ENCODE peak calls at places on chromosomes 2 and 18, in ten cellular contexts. B is heart left ventricle; G is GM12878; F is CD8-positive, alpha-beta T cell; Q is endodermal cell; N is body of pancreas; Z is upper lobe of right lung; U is DND-41; C is osteoblast; V is pancreas. E is an unnamed sample. For H3K27me3, the result is how much of the 10 kb centered on the place peaks cover.

GRCh38 chr2:25936889-25937545 is 45.3 kb downstream of the KIF3C start:
- DNase-seq in U (no peak), G (no peak), Z (no peak), F (no peak), N (no peak), V (no peak), Q (no peak), C (no peak), B (no peak), E (no peak)

GRCh38 chr2:59184281-59185020 is 943.3 kb upstream of the FANCL start:
- DNase-seq in F (no peak), B (no peak), N (no peak), C (no peak), V (no peak), U (no peak), G (no peak), Q (no peak), Z (no peak), E (no peak)

GRCh38 chr2:100878000-100878786 is 58.3 kb downstream of the NPAS2 start:
- DNase-seq in Q (peak), C (peak), B (peak), F (no peak), U (peak), Z (no peak), V (no peak), G (no peak), N (peak), E (no peak)

GRCh38 chr2:9990735-9991134 is 39.2 kb downstream of the GRHL1 start:
- DNase-seq in Z (no peak), N (peak), C (no peak), Q (no peak), F (no peak), V (no peak), B (peak), G (no peak), U (no peak), E (no peak)

GRCh38 chr2:127174176-127174575 is 45.9 kb downstream of the CYP27C1 start:
- DNase-seq in B (no peak), U (no peak), V (no peak), N (no peak), G (no peak), C (no peak), F (no peak), Q (peak), Z (no peak), E (peak)

GRCh38 chr2:31428001-31428418 is 13.5 kb upstream of the XDH start:
- DNase-seq in N (no peak), V (no peak), U (no peak), G (no peak), F (no peak), Q (peak), C (no peak), B (no peak), Z (no peak), E (no peak)

GRCh38 chr2:162153608-162154224 is 1.7 kb upstream of the GCG start:
- DNase-seq in N (peak), U (peak), V (peak), G (no peak), Q (peak), F (peak), B (peak), Z (no peak), C (no peak), E (no peak)

GRCh38 chr2:113791697-113792590 is 35.5 kb upstream of the SLC35F5 start:
- DNase-seq in B (no peak), N (no peak), F (no peak), G (peak), V (no peak), Q (no peak), Z (no peak), C (no peak), U (no peak), E (no peak)

GRCh38 chr2:71064754-71065621 is 3.5 kb upstream of the NAGK start:
- DNase-seq in Z (no peak), Q (no peak), C (no peak), G (peak), V (no peak), U (no peak), F (no peak), B (no peak), N (no peak), E (peak)

DNA sequence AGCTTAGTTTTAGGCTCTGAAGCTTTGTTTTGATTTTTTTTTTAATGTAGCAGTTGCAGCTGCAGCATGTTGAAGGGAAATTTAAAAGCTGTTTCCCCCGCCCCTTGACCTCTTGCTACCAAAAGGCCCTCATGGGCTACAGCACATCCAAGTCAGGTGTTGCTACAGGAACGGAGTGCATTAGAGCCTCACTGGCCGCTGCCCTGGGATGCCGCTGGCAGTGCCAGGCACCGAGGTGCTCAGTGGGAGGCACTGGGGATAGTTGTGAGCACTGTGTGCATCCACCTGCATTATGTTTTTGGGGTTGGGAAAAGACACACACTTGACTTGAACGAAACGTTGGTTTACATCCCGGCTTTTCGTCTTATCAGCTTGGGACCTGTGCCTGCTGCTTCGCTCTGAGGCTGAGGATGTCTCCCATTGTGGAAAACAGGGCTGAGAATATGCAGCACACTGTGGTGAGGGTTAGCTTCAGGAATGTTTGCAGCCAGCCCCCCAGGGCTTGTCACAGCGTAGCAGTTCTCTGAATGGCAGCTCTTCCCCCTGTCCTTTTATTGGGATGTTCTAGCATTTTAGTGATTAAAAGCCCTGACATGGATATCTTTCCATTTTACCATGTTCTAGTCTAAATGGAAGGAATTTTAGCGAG is 24.1 kb downstream of the DCDC2C start:
- DNase-seq in N (no peak), V (no peak), Q (peak), G (no peak), B (no peak), F (no peak), U (no peak), C (no peak), Z (no peak), E (no peak)
- H3K4me3 ChIP-seq in N (no peak), V (no peak), Q (peak), G (no peak), B (no peak), F (no peak), U (no peak), C (no peak), Z (no peak), E (no peak)

GRCh38 chr2:12804141-12804857 is 87.6 kb downstream of the TRIB2 start:
- DNase-seq in Z (no peak), U (no peak), C (peak), B (no peak), F (no peak), N (no peak), Q (no peak), G (no peak), V (no peak), E (no peak)

GRCh38 chr2:12807907-12808810 is 91.4 kb downstream of the TRIB2 start:
- DNase-seq in C (peak), B (peak), U (no peak), N (no peak), G (no peak), F (no peak), Q (no peak), V (no peak), Z (no peak), E (no peak)

GRCh38 chr2:12806535-12806934 is 89.8 kb downstream of the TRIB2 start:
- DNase-seq in V (no peak), Z (no peak), N (no peak), C (no peak), B (no peak), F (no peak), Q (no peak), U (no peak), G (no peak), E (no peak)

GRCh38 chr2:12805032-12805431 is 88.3 kb downstream of the TRIB2 start:
- DNase-seq in F (no peak), Z (no peak), C (no peak), U (no peak), Q (no peak), N (no peak), B (no peak), G (no peak), V (no peak), E (no peak)

DNA sequence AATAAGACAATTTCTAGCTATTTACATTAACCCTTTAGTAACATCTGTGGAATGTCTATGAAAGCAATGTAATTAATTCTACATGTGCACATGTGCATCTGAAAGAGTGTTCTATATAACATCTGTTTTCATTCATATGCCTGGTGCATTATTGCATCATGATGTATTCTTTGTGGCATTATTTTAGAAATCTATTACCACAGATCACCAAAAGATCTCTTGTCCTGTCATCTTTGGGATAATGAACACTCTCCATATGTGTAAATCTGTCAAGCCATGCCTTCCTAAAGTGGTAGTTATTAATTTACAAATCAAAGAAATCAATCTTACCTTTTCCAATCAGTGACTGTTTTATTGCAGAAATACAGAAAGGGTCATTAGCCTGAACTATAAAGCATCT is 86.9 kb downstream of the TRIB2 start:
- DNase-seq in U (no peak), B (no peak), N (no peak), Z (no peak), F (no peak), Q (no peak), V (no peak), C (no peak), G (no peak), E (no peak)
- H3K27me3 ChIP-seq in U (under half), B (under half), N (under half), Z (under half), F (under half), Q (under half), V (under half), C (under half), G (under half), E (under half)

GRCh38 chr2:14292964-14293363 is 339.6 kb upstream of the LRATD1 start:
- DNase-seq in C (no peak), B (no peak), N (no peak), U (no peak), V (no peak), Z (no peak), F (no peak), G (no peak), Q (no peak), E (no peak)

GRCh38 chr2:14285812-14286211 is 346.7 kb upstream of the LRATD1 start:
- DNase-seq in Q (no peak), F (no peak), V (no peak), Z (no peak), N (no peak), C (no peak), G (no peak), U (no peak), B (no peak), E (no peak)

DNA sequence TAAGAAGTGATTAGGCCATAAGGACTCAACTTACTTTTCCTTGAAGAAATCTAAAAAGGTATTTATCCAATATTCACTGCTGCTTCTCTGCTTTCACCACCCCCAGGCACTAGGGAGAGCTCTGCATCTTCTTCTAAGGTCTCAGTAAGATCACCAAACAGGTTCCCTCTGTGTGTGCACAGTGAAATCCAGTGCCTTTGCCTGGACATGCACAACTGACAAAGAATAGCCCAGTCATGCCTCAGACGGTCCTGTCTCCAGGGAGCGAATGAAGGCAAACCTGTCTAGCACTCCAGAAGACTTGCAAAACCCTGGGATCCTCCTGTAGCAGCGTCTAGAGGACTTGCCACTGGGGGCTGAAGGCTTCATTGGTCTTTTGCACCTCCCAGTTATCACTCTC is 344.5 kb upstream of the LRATD1 start:
- DNase-seq in B (no peak), U (no peak), V (no peak), N (no peak), G (no peak), Z (no peak), Q (no peak), F (no peak), C (no peak), E (no peak)
- TF ChIP-seq CTCF in B (no peak), U (no peak), V (no peak), N (no peak), G (no peak), Z (no peak), Q (no peak), F (no peak), C (no peak), E (no peak)

GRCh38 chr2:27307545-27308358 is 493 bp downstream of the UCN start:
- DNase-seq in B (no peak), N (no peak), Q (peak), U (no peak), C (peak), V (no peak), F (no peak), Z (no peak), G (no peak), E (peak)

GRCh38 chr2:27306136-27306535 is 2.1 kb downstream of the UCN start:
- DNase-seq in F (no peak), U (no peak), Z (no peak), G (no peak), N (peak), C (peak), Q (peak), B (no peak), V (no peak), E (peak)

GRCh38 chr2:27306657-27307544 is 1.3 kb downstream of the UCN start:
- DNase-seq in N (no peak), C (peak), Z (no peak), B (no peak), F (peak), V (no peak), U (no peak), Q (peak), G (no peak), E (peak)

GRCh38 chr2:27309651-27310050 is 1.4 kb upstream of the UCN start:
- DNase-seq in Z (peak), C (peak), U (no peak), F (no peak), G (no peak), B (no peak), Q (no peak), V (no peak), N (no peak), E (peak)

DNA sequence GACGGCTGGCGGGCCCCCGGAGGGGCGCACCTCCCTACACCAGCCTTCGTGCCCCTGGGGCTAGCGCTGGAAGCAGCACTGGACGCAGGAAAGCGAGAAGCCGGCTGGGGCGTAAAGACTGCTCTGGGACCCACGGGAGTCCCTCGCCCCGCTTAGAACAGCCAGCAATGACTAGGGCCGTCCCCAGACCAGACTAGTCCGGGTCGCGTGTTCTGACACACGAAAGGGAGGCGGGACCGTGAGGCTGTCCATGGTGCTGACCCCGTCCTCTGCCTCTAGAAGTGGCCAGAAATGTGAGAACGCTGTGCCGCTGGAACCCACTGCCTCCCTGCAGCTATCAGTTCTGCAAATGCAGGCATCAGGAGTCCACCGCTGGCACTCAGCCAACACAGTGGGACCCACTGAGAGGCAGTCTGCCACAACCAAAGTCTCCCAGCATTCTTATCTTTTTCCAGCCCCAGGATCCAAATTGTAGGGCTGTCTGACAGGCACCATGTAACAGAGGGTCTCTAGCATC is at the start of gene UCN:
- DNase-seq in C (peak), Q (peak), V (peak), F (no peak), G (no peak), U (peak), N (peak), Z (no peak), B (peak), E (peak)
- H3K4me3 ChIP-seq in C (no peak), Q (peak), V (no peak), F (no peak), G (no peak), U (no peak), N (no peak), Z (no peak), B (no peak), E (no peak)

DNA sequence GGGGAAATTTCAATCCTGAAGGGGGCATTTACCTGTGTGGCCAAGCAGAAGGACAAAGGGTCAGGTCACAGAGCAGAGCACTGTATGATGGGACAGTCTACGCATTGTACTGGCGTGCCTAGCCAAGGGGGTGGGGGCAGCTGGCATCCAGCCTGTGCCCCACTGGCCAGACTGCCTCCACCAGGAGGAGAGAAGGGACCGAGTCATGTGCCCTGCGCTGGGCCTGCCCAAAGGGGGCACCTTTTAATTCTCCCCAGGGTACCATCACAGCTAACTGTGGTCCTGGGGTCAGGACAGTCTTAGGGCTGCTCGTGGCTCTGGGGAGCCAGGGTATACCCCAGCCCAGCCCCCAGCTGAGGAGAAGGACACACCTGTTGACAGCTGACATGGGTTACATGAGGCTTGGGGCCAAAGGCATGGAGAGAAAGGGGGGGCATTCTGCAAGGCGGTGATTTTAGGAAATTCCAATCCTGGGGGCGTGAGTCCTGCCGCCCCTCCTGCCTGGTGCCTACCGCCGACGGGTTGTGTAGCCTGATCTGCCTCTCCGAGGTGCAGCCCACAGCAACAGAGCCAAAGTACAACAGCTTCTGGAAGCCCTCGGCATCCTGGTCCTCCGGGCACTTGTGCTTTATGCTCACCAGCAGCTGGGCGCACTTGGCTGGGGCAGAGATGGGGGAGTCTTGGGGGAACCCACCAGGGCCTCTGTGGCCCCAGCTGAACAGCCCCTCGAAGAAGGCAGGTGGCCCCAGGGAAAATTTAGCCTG is 11.0 kb downstream of the CFAP65 start:
- DNase-seq in N (no peak), G (no peak), Q (no peak), B (no peak), Z (peak), U (no peak), F (no peak), C (peak), V (no peak), E (no peak)
- H3K27me3 ChIP-seq in N (under half), G (under half), Q (under half), B (under half), Z (under half), U (under half), F (under half), C (under half), V (under half), E (under half)

GRCh38 chr2:48668992-48669391 is 51.3 kb downstream of the GTF2A1L start:
- DNase-seq in V (no peak), G (no peak), Z (no peak), F (no peak), N (no peak), Q (no peak), U (no peak), C (no peak), B (no peak), E (no peak)
- TF ChIP-seq CTCF in V (no peak), G (no peak), Z (no peak), F (no peak), N (no peak), Q (no peak), U (no peak), C (no peak), B (no peak), E (no peak)

DNA sequence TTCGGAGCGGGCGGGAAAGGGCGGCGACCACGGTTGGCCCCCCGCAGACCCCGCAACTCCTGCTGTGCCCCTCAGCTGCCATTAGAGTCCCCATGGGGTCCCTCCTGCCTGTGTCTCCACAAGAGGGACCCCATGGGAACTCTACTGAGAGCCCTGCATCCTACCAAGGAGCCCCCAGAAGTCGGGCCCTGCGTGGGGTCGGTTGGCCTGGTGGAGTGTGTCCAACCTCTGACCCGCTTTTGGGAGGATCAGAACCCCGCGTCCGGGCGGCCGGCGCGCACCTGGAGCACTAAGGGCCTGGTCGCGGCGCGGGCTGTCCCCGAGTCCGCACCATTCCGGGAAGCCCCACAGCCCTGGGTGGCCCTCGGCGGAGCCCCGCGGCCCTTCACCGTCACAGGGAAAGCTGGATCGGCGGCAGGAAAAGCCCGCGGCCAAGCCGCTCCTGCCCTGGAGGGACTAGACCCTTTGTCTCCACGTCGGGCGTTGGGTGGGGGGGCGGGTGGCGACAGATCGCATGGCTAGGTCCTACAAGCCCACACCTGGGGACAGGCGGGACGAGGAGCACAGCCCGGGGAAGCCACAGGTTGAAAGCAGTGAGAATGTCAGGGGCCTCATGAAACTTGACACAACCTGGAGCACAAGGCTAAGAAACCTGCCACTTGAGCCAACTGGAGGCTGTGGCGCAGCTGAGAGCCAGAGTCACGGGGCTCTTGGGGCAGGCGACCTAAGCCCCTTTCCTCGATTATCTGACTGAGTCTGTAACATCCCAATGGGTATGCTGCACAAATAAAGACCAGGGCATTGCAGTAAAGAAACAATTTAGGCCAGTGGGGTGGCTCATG is 11.2 kb upstream of the CXXC1 start:
- DNase-seq in N (no peak), G (no peak), V (peak), C (no peak), Z (no peak), F (no peak), U (no peak), B (no peak), Q (no peak), E (peak)
- H3K4me3 ChIP-seq in N (no peak), G (peak), V (peak), C (peak), Z (peak), F (peak), U (no peak), B (peak), Q (no peak), E (peak)

E was measured in spleen.